ENCODE peak calls at places on chromosomes 13 and 19, in six cellular contexts. P is IMR-90, X is HFF-Myc, I is stomach, D is B cell, N is fibroblast of pulmonary artery. M is an unnamed sample.

GRCh38 chr19:7505682-7506384 is 10.1 kb upstream of the ZNF358 start:
- DNase-seq in P (no peak), X (no peak), I (no peak), D (no peak), N (no peak), M (peak)

GRCh38 chr13:36346222-36347083 is at the start of gene SPART:
- DNase-seq in P (peak), X (peak), I (peak), D (peak), N (peak), M (peak)

GRCh38 chr13:108734676-108735075 is 105.3 kb downstream of the MYO16 start:
- DNase-seq in P (no peak), X (no peak), I (no peak), D (no peak), N (no peak), M (no peak)

GRCh38 chr19:42253245-42254082 is 1.5 kb downstream of the ERF start:
- DNase-seq in P (peak), X (no peak), I (peak), D (peak), N (peak), M (peak)

GRCh38 chr19:11265785-11266236 is 3.5 kb upstream of the DOCK6 start:
- DNase-seq in P (no peak), X (no peak), I (peak), D (no peak), N (no peak), M (no peak)

GRCh38 chr13:114132419-114133121 is at the start of gene RASA3:
- DNase-seq in P (peak), X (no peak), I (peak), D (peak), N (peak), M (peak)

GRCh38 chr13:93080587-93080986 is 146.0 kb upstream of the GPC6 start:
- DNase-seq in P (peak), X (no peak), I (no peak), D (no peak), N (peak), M (no peak)

GRCh38 chr19:38395381-38396127 is 7.1 kb downstream of the SPRED3 start:
- DNase-seq in P (no peak), X (no peak), I (no peak), D (no peak), N (no peak), M (no peak)

GRCh38 chr19:835201-835810 is 5.5 kb upstream of the PRTN3 start:
- DNase-seq in P (no peak), X (no peak), I (no peak), D (no peak), N (no peak), M (no peak)

GRCh38 chr19:2385053-2385721 is 25.1 kb downstream of the TMPRSS9 start:
- DNase-seq in P (peak), X (peak), I (no peak), D (no peak), N (peak), M (peak)

GRCh38 chr19:7663711-7664110 is 5.1 kb upstream of the RETN start:
- DNase-seq in P (no peak), X (no peak), I (no peak), D (no peak), N (no peak), M (no peak)

GRCh38 chr19:55227241-55228014 is 1.1 kb downstream of the TMEM86B start:
- DNase-seq in P (no peak), X (no peak), I (no peak), D (no peak), N (no peak), M (no peak)

GRCh38 chr13:25752957-25753540 is 298.8 kb downstream of the SHISA2 start:
- DNase-seq in P (peak), X (peak), I (peak), D (no peak), N (peak), M (no peak)

GRCh38 chr13:64278493-64278892 is 2862.8 kb upstream of the PCDH20 start:
- DNase-seq in P (peak), X (no peak), I (no peak), D (no peak), N (peak), M (no peak)

GRCh38 chr13:112635323-112635722 is 47.4 kb upstream of the TUBGCP3 start:
- DNase-seq in P (no peak), X (no peak), I (no peak), D (peak), N (no peak), M (no peak)

GRCh38 chr13:36493046-36493445 is 60.8 kb downstream of the CCNA1 start:
- DNase-seq in P (no peak), X (no peak), I (no peak), D (no peak), N (peak), M (no peak)

GRCh38 chr13:78265098-78265497 is 338.3 kb downstream of the POU4F1 start:
- DNase-seq in P (no peak), X (no peak), I (no peak), D (no peak), N (no peak), M (no peak)

GRCh38 chr13:75769141-75769905 is 133.2 kb downstream of the LMO7 start:
- DNase-seq in P (no peak), X (peak), I (no peak), D (no peak), N (no peak), M (no peak)

GRCh38 chr19:5466814-5467291 is 11.6 kb downstream of the ZNRF4 start:
- DNase-seq in P (no peak), X (no peak), I (no peak), D (no peak), N (no peak), M (no peak)

GRCh38 chr13:49134305-49134704 is 85.8 kb upstream of the MLNR start:
- DNase-seq in P (no peak), X (no peak), I (no peak), D (no peak), N (no peak), M (no peak)

GRCh38 chr13:110311721-110312668 is 4.9 kb downstream of the COL4A2 start:
- DNase-seq in P (no peak), X (no peak), I (no peak), D (no peak), N (no peak), M (no peak)

GRCh38 chr13:110309661-110310524 is 2.8 kb downstream of the COL4A2 start:
- DNase-seq in P (no peak), X (no peak), I (no peak), D (no peak), N (no peak), M (no peak)

GRCh38 chr13:110310541-110311491 is 3.7 kb downstream of the COL4A2 start:
- DNase-seq in P (no peak), X (no peak), I (no peak), D (no peak), N (no peak), M (no peak)

GRCh38 chr13:110314516-110315245 is 7.6 kb downstream of the COL4A2 start:
- DNase-seq in P (no peak), X (no peak), I (no peak), D (no peak), N (no peak), M (no peak)

DNA sequence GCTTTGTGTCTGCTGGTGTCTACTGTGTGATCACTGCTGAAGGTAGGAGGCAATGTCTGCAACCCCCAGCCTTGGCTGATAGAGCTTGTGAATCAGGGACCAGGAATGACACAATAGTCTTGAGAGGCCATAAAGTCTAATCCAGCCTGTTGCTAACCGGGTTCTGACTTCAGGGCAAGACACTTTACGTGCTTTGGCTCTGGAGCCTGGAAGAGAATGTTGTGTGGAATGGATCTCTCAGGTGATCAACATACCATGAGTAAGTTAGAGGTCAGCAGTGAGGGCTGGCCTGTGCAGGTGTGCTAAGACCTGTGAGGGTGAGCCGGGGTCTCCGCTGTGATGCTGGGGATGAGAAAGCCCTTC is 5.6 kb downstream of the COL4A2 start:
- DNase-seq in P (peak), X (no peak), I (no peak), D (no peak), N (peak), M (no peak)
- TF ChIP-seq CTCF in P (peak), X (no peak), I (no peak), D (no peak), N (peak), M (no peak)

DNA sequence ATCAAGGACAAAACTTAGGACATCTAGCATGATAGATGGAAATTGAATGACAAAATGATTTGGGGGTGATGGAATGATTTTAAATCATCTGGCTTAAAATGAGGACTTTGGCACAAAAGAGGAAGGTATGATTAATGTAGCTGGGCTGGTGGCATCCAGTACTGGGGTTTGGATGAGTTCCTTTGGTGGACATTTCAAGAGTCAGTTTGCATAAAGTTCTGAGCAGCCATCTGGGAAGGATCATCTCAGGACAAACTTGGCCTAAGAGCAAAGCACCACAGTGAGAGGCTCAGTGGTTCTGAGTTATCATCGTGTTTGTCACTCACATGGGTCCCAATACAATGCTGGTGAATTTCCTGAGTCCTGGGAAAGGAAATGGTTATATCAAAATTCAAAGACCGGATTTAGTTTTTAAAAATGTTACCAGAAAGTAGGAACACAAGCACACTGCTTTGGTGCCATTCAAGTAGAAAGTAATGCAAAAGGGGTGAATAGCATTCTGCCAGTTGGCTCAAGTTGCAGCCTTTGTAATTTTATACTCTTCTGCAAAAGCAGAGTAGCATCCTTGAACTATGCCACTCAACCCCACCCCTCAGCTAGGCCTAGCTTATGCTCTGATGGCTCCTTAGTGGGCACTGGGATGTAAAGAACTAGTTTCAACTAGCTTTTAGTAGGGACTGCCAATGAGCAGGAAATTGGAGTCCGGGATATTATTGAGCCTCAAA is 219.0 kb downstream of the COG6 start:
- DNase-seq in P (no peak), X (no peak), I (no peak), D (no peak), N (peak), M (no peak)
- TF ChIP-seq CTCF in P (no peak), X (no peak), I (no peak), D (no peak), N (no peak), M (no peak)

GRCh38 chr19:12789904-12790619 is 1.2 kb upstream of the JUNB start:
- DNase-seq in P (peak), X (no peak), I (peak), D (peak), N (peak), M (peak)
- TF ChIP-seq CTCF in P (no peak), X (no peak), I (no peak), D (no peak), N (no peak), M (no peak)

GRCh38 chr13:102903659-102904407 is 58.0 kb downstream of the ERCC5 start:
- DNase-seq in P (peak), X (no peak), I (no peak), D (no peak), N (peak), M (no peak)
- TF ChIP-seq CTCF in P (peak), X (peak), I (no peak), D (peak), N (peak), M (peak)

GRCh38 chr19:17931532-17932191 is 1.2 kb upstream of the CCDC124 start:
- DNase-seq in P (no peak), X (no peak), I (no peak), D (no peak), N (peak), M (peak)

GRCh38 chr19:17936379-17936778 is 3.6 kb downstream of the CCDC124 start:
- DNase-seq in P (no peak), X (no peak), I (no peak), D (no peak), N (no peak), M (no peak)

GRCh38 chr19:17929056-17929455 is 3.8 kb upstream of the CCDC124 start:
- DNase-seq in P (no peak), X (no peak), I (no peak), D (no peak), N (no peak), M (no peak)

GRCh38 chr19:17933414-17934129 is 757 bp downstream of the CCDC124 start:
- DNase-seq in P (peak), X (no peak), I (no peak), D (no peak), N (peak), M (no peak)

DNA sequence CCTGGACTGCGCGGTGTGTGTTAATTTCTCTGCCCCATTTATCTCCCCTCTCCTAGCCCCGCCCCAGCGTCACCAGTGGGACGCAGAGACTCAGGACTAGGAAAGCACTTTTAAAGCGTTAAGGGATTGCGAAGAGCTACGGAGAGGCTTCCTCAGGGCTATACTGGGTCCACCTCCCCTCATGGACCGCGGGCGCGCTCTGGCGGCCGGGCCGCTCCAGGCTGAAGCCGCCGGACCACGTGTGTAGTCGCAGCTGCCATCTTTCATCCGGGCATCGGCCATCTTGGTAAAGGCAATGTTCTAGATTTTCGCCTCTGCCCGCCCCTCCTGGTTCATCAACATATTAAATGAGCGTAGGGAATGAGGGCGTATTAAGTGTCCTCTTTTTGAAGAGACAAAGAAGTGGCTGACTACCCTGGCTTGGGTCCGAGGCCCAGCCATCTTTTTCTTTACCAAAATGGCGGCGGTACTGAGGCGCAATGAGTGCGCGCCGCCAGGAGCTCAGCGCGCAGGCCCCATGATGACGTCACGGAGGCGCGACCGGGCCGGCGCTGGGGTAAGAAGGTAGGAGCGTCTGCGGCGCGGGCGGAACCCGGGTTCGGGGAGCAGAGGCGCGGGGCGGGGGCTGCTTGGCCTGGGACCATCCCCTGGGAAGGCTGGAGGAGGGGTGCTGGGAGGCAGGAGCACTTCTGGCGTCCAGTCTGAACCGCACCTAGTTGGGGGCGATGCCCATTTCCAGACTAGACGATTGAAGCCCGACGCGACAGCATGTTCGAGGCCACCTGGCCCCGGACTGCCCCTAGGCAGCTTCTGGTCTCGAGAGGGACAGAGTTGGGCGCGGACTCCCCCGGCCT is at the start of gene CCDC124:
- DNase-seq in P (peak), X (peak), I (peak), D (peak), N (peak), M (peak)
- TF ChIP-seq CTCF in P (peak), X (peak), I (peak), D (peak), N (peak), M (peak)

GRCh38 chr19:44055870-44056269 is 4.0 kb downstream of the ZNF223 start:
- DNase-seq in P (no peak), X (no peak), I (no peak), D (no peak), N (no peak), M (no peak)
- TF ChIP-seq CTCF in P (no peak), X (no peak), I (no peak), D (no peak), N (no peak), M (no peak)

DNA sequence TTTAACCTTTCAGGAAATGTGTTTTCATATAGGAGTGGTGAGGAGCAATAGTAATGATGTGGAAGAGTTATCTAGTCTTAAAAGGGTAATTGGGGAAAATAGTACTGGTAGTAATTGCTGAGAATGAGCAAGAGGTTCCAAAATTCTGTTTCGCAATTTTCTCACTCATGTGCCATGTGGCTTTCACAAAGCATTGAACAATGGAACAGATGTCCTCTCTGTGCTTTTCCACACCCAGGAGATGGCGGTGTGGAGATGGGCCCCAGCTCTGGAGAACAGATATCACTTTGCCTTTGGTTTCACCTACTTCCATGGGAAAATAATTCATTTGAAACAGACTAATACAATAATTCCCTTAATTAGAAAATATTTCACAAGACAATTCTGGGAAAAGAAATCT is 170.0 kb upstream of the SLC10A2 start:
- DNase-seq in P (no peak), X (no peak), I (no peak), D (no peak), N (peak), M (no peak)
- TF ChIP-seq CTCF in P (no peak), X (no peak), I (no peak), D (no peak), N (peak), M (no peak)

GRCh38 chr19:15251749-15252397 is 19.6 kb upstream of the EPHX3 start:
- DNase-seq in P (peak), X (peak), I (peak), D (no peak), N (peak), M (peak)
- TF ChIP-seq CTCF in P (peak), X (peak), I (peak), D (no peak), N (peak), M (peak)

GRCh38 chr19:13430790-13431582 is 75.3 kb downstream of the CACNA1A start:
- DNase-seq in P (peak), X (peak), I (peak), D (peak), N (peak), M (peak)
- TF ChIP-seq CTCF in P (peak), X (peak), I (peak), D (peak), N (peak), M (peak)

GRCh38 chr13:51770160-51770559 is 33.8 kb downstream of the DHRS12 start:
- DNase-seq in P (no peak), X (no peak), I (no peak), D (no peak), N (no peak), M (no peak)

GRCh38 chr13:51769455-51770127 is 34.4 kb downstream of the DHRS12 start:
- DNase-seq in P (no peak), X (no peak), I (peak), D (no peak), N (peak), M (no peak)

GRCh38 chr13:51768976-51769375 is 35.0 kb downstream of the DHRS12 start:
- DNase-seq in P (no peak), X (no peak), I (no peak), D (no peak), N (no peak), M (no peak)

GRCh38 chr13:51767100-51767499 is 36.9 kb downstream of the DHRS12 start:
- DNase-seq in P (no peak), X (no peak), I (no peak), D (no peak), N (no peak), M (no peak)

DNA sequence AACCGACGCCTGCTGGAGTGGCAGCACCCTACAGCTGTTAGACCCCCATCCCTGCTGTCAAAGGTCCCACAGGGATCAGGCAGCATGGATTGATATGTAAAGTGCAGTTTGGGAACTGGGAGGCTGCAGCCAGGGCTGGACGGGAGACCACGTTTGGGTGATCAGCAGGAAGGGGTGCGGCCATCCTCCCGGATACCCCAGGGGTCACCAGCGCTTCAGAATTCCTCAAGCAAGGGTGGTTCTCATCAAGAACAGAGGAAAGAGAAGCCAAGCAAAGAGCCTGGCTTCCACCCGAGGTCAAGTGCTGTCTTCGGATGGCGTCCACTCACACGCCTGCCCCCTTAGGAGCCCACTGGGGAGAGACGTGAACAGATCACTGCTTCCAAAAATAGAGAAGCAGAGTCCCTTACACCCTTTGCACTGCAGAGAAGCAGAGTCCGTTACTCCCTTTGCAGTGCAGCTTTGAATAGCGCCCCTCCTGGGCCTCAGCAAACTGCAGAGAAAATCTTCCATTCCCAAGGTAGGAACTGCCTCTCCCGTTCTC is 35.5 kb downstream of the DHRS12 start:
- DNase-seq in P (no peak), X (no peak), I (no peak), D (no peak), N (no peak), M (peak)
- TF ChIP-seq CTCF in P (no peak), X (peak), I (no peak), D (no peak), N (no peak), M (peak)